ENCODE peak calls at places on chromosomes 6 and 20, in seven cellular contexts. Y, T, C, Z, R, E and N are unnamed samples. For H3K4me1, the result is how much of the 10 kb centered on the place peaks cover.

GRCh38 chr6:8195714-8196104 is 93.4 kb upstream of the EEF1E1 start:
- DNase-seq in Y (no peak), T (no peak), C (no peak), Z (no peak), R (no peak), E (no peak), N (no peak)

GRCh38 chr20:43731469-43731868 is 4.7 kb upstream of the GTSF1L start:
- DNase-seq in Y (no peak), T (no peak), C (no peak), Z (no peak), R (no peak), E (peak), N (no peak)

GRCh38 chr6:167815296-167815980 is 11.3 kb upstream of the AFDN start:
- DNase-seq in Y (no peak), T (no peak), C (no peak), Z (no peak), R (no peak), E (no peak), N (no peak)

GRCh38 chr6:167495506-167496391 is 170.9 kb downstream of the TTLL2 start:
- DNase-seq in Y (no peak), T (peak), C (no peak), Z (no peak), R (no peak), E (no peak), N (no peak)

GRCh38 chr6:9851541-9852380 is 563.1 kb downstream of the TFAP2A start:
- DNase-seq in Y (no peak), T (no peak), C (no peak), Z (no peak), R (no peak), E (peak), N (no peak)

GRCh38 chr6:31087494-31088089 is 24.8 kb downstream of the C6orf15 start:
- DNase-seq in Y (peak), T (peak), C (peak), Z (peak), R (peak), E (peak), N (peak)

GRCh38 chr6:6699741-6700367 is 111.3 kb downstream of the LY86 start:
- DNase-seq in Y (peak), T (peak), C (peak), Z (no peak), R (peak), E (peak), N (peak)

GRCh38 chr6:132412656-132413500 is 11.6 kb upstream of the MOXD1 start:
- DNase-seq in Y (no peak), T (no peak), C (no peak), Z (no peak), R (no peak), E (peak), N (no peak)

GRCh38 chr6:13485923-13486557 is 1.4 kb downstream of the GFOD1 start:
- DNase-seq in Y (peak), T (no peak), C (peak), Z (peak), R (peak), E (peak), N (peak)

GRCh38 chr6:146598785-146599405 is at the start of gene ADGB:
- DNase-seq in Y (peak), T (peak), C (peak), Z (no peak), R (peak), E (peak), N (peak)

GRCh38 chr6:43347021-43347420 is 22.4 kb downstream of the ZNF318 start:
- DNase-seq in Y (no peak), T (no peak), C (no peak), Z (no peak), R (no peak), E (no peak), N (no peak)

GRCh38 chr6:157898169-157898568 is 75.1 kb downstream of the SNX9 start:
- DNase-seq in Y (no peak), T (no peak), C (no peak), Z (peak), R (no peak), E (no peak), N (no peak)

GRCh38 chr6:45886776-45887175 is 128.9 kb downstream of the CLIC5 start:
- DNase-seq in Y (no peak), T (no peak), C (no peak), Z (no peak), R (no peak), E (no peak), N (no peak)

GRCh38 chr6:5234869-5235268 is 25.9 kb downstream of the LYRM4 start:
- DNase-seq in Y (no peak), T (no peak), C (no peak), Z (no peak), R (no peak), E (no peak), N (no peak)

GRCh38 chr6:35360349-35361138 is 18.2 kb downstream of the PPARD start:
- DNase-seq in Y (peak), T (peak), C (peak), Z (no peak), R (peak), E (peak), N (peak)

GRCh38 chr20:54098044-54098443 is 27.6 kb upstream of the BCAS1 start:
- DNase-seq in Y (no peak), T (no peak), C (no peak), Z (no peak), R (no peak), E (peak), N (no peak)

GRCh38 chr6:8415913-8416312 is 19.4 kb downstream of the SLC35B3 start:
- DNase-seq in Y (no peak), T (no peak), C (no peak), Z (no peak), R (no peak), E (no peak), N (no peak)

GRCh38 chr6:39169448-39170344 is 54.7 kb upstream of the SAYSD1 start:
- DNase-seq in Y (no peak), T (peak), C (no peak), Z (no peak), R (no peak), E (no peak), N (no peak)

GRCh38 chr6:74757788-74758187 is 448.1 kb downstream of the COL12A1 start:
- DNase-seq in Y (no peak), T (no peak), C (no peak), Z (no peak), R (no peak), E (no peak), N (no peak)

GRCh38 chr20:38199506-38200390 is 34.7 kb upstream of the TGM2 start:
- DNase-seq in Y (no peak), T (no peak), C (no peak), Z (no peak), R (no peak), E (no peak), N (no peak)

GRCh38 chr6:108336971-108337370 is 42.1 kb downstream of the AFG1L start:
- DNase-seq in Y (no peak), T (no peak), C (no peak), Z (no peak), R (no peak), E (no peak), N (no peak)

GRCh38 chr6:35230950-35231349 is 17.2 kb downstream of the SCUBE3 start:
- DNase-seq in Y (peak), T (peak), C (peak), Z (no peak), R (peak), E (no peak), N (peak)

GRCh38 chr20:63754008-63754407 is 14.4 kb downstream of the SLC2A4RG start:
- DNase-seq in Y (no peak), T (no peak), C (peak), Z (no peak), R (peak), E (no peak), N (no peak)

GRCh38 chr6:112014483-112014882 is 39.4 kb upstream of the CCN6 start:
- DNase-seq in Y (no peak), T (no peak), C (no peak), Z (no peak), R (no peak), E (peak), N (no peak)

GRCh38 chr6:37807656-37808055 is 11.9 kb upstream of the ZFAND3 start:
- DNase-seq in Y (no peak), T (no peak), C (no peak), Z (no peak), R (no peak), E (peak), N (no peak)

GRCh38 chr6:168314948-168315347 is 4.6 kb downstream of the DACT2 start:
- DNase-seq in Y (no peak), T (no peak), C (no peak), Z (no peak), R (no peak), E (peak), N (no peak)

GRCh38 chr20:31516651-31517050 is 2.4 kb downstream of the HM13 start:
- DNase-seq in Y (no peak), T (no peak), C (no peak), Z (no peak), R (no peak), E (no peak), N (peak)
- H3K27ac ChIP-seq in Y (no peak), T (no peak), C (no peak), Z (no peak), R (no peak), E (peak), N (no peak)

DNA sequence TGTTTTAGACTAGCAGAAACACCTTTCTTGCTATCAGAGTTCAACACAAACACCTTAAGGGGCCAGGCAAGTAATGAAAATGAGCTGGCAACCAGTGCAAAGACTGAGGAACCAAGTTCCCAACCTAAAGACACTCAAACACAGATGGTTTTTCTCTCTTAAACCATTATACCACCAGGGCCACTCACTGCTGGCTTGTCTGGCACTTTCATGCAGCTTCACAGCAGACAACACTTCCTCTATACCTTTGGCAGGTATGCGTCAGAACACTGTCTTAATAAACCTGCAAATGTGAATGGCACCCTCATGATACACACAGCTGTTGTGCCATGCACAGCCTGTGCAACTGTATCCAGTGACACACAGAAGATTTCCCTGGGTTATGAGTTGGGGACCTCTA is 41.6 kb downstream of the NFATC2 start:
- DNase-seq in Y (no peak), T (no peak), C (no peak), Z (peak), R (no peak), E (no peak), N (no peak)
- H3K4me1 ChIP-seq in Y (under half), T (under half), C (under half), Z (half or more), R (under half), E (under half), N (under half)

GRCh38 chr20:3980260-3981131 is 34.9 kb downstream of the RNF24 start:
- DNase-seq in Y (peak), T (no peak), C (no peak), Z (no peak), R (no peak), E (peak), N (no peak)

DNA sequence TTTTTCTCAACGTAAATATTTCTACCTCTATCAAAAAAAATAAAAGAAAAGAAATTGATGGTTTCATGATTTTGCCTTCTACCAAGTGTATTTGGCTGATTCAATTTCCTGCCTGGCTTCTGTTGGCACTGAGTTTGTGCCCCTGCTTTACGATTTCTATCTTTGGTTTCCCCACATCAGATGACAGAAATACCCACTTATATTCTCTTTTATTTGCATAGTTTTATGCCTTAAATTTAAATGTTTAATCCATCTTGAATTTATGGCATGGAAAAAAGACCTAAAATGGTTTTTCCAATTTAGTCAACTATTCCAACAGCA is 34.3 kb downstream of the RNF24 start:
- DNase-seq in Y (no peak), T (no peak), C (no peak), Z (no peak), R (no peak), E (no peak), N (no peak)
- H3K4me3 ChIP-seq in Y (peak), T (peak), C (peak), Z (peak), R (no peak), E (peak), N (no peak)

GRCh38 chr6:135217663-135218062 is 36.6 kb downstream of the MYB start:
- DNase-seq in Y (no peak), T (no peak), C (no peak), Z (no peak), R (no peak), E (no peak), N (no peak)
- H3K27ac ChIP-seq in Y (no peak), T (no peak), C (no peak), Z (no peak), R (no peak), E (no peak), N (no peak)

DNA sequence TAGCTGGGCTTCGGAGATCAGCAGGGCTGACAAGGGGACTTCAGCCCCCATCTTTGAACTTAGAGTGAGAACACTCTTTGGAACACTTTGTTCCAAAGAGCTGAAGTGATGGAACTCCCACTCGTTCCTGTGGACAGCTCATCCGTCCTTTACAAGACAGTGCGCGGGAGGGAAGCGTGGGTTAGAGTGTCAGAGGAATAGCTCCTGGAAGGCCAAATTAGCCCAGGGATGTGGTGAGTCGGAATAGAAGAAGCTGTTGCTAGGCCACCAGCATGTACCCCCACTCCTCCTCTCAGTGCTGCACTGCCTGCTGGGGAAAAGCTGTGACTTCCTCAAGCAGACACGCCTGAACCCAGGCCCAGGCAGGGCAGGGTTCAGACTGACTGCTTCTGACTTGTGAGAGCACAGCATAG is 1.7 kb downstream of the SDCBP2 start:
- DNase-seq in Y (no peak), T (peak), C (peak), Z (peak), R (no peak), E (peak), N (no peak)
- H3K4me1 ChIP-seq in Y (half or more), T (under half), C (half or more), Z (under half), R (under half), E (half or more), N (under half)

GRCh38 chr6:62797190-62797589 is 414.1 kb upstream of the FKBP1C start:
- DNase-seq in Y (no peak), T (no peak), C (no peak), Z (no peak), R (no peak), E (no peak), N (no peak)
- H3K4me3 ChIP-seq in Y (no peak), T (no peak), C (no peak), Z (no peak), R (no peak), E (no peak), N (no peak)

GRCh38 chr20:31594558-31595379 is 10.3 kb upstream of the ID1 start:
- DNase-seq in Y (peak), T (no peak), C (peak), Z (no peak), R (peak), E (no peak), N (no peak)
- H3K27ac ChIP-seq in Y (peak), T (peak), C (peak), Z (no peak), R (peak), E (peak), N (peak)